ENCODE peak calls at places on chromosomes 13 and 19, in seven cellular contexts. U, X, O, V, S, P and Y are unnamed samples.

GRCh38 chr19:44912854-44913253 is 1.6 kb upstream of the APOC1 start:
- DNase-seq in O (no peak), P (no peak), X (peak), U (no peak), S (no peak), V (no peak), Y (no peak)

GRCh38 chr13:41064493-41064892 is 3.2 kb downstream of the WBP4 start:
- DNase-seq in X (no peak), V (no peak), P (no peak), S (no peak), O (peak), U (peak), Y (no peak)

GRCh38 chr19:49887037-49887652 is 9.5 kb downstream of the IL4I1 start:
- DNase-seq in U (no peak), O (no peak), S (no peak), V (no peak), P (no peak), X (no peak), Y (no peak)

GRCh38 chr13:37985281-37985680 is 115.7 kb upstream of the TRPC4 start:
- DNase-seq in P (no peak), O (no peak), V (no peak), U (no peak), S (no peak), X (no peak), Y (no peak)

GRCh38 chr19:370641-371330 is 26.2 kb upstream of the MIER2 start:
- DNase-seq in O (no peak), U (no peak), V (no peak), X (no peak), S (no peak), P (no peak), Y (no peak)

GRCh38 chr19:49119411-49120324 is at the start of gene PPFIA3:
- DNase-seq in O (peak), V (peak), U (peak), X (peak), S (peak), P (peak), Y (no peak)

GRCh38 chr13:49495783-49496762 is at the start of gene PHF11:
- DNase-seq in S (peak), U (peak), X (peak), O (peak), V (peak), P (peak), Y (peak)

GRCh38 chr13:40137400-40137799 is 481.9 kb downstream of the COG6 start:
- DNase-seq in O (no peak), S (no peak), V (peak), U (no peak), X (no peak), P (no peak), Y (no peak)

GRCh38 chr19:41575998-41576397 is at the start of gene CEACAM21:
- DNase-seq in S (no peak), X (peak), U (no peak), V (no peak), P (no peak), O (no peak), Y (peak)

GRCh38 chr13:98961204-98962105 is 16.4 kb downstream of the DOCK9 start:
- DNase-seq in S (no peak), X (no peak), V (no peak), O (peak), P (no peak), U (no peak), Y (no peak)

GRCh38 chr13:47628666-47629065 is 372.4 kb downstream of the SUCLA2 start:
- DNase-seq in P (no peak), U (peak), S (no peak), O (peak), X (no peak), V (no peak), Y (no peak)

GRCh38 chr13:85434927-85435326 is 364.3 kb downstream of the SLITRK6 start:
- DNase-seq in U (no peak), S (no peak), P (no peak), O (no peak), V (no peak), X (no peak), Y (no peak)

GRCh38 chr19:54541712-54542111 is 31.9 kb upstream of the LILRA2 start:
- DNase-seq in O (no peak), V (no peak), P (no peak), S (no peak), U (no peak), X (no peak), Y (no peak)

GRCh38 chr19:1027953-1028902 is 1.8 kb downstream of the CNN2 start:
- DNase-seq in X (peak), P (no peak), U (peak), V (no peak), S (peak), O (peak), Y (no peak)

GRCh38 chr13:110156186-110157065 is 150.5 kb downstream of the COL4A1 start:
- DNase-seq in P (no peak), U (peak), X (no peak), O (no peak), V (no peak), S (no peak), Y (no peak)

GRCh38 chr13:92103673-92104296 is 705.4 kb downstream of the GPC5 start:
- DNase-seq in S (peak), X (no peak), O (no peak), U (peak), P (peak), V (no peak), Y (no peak)

GRCh38 chr19:53552001-53552721 is 14.2 kb downstream of the ZNF331 start:
- DNase-seq in P (no peak), O (no peak), U (no peak), S (no peak), X (no peak), V (no peak), Y (no peak)

GRCh38 chr13:98368019-98368418 is 190.9 kb upstream of the RNF113B start:
- DNase-seq in V (no peak), P (no peak), S (no peak), X (no peak), O (no peak), U (peak), Y (no peak)

GRCh38 chr19:15378529-15379082 is 981 bp downstream of the AKAP8 start:
- DNase-seq in P (peak), S (peak), O (peak), X (peak), U (peak), V (no peak), Y (no peak)

GRCh38 chr13:99172951-99173350 is 27.7 kb upstream of the UBAC2 start:
- DNase-seq in X (no peak), O (no peak), U (no peak), V (no peak), P (no peak), S (no peak), Y (no peak)

GRCh38 chr19:38057954-38058690 is 151.1 kb downstream of the SIPA1L3 start:
- DNase-seq in V (no peak), S (no peak), U (no peak), O (no peak), X (no peak), P (no peak), Y (no peak)

GRCh38 chr13:77028202-77028601 is 1.2 kb upstream of the FBXL3 start:
- DNase-seq in U (peak), X (no peak), O (peak), V (no peak), S (peak), P (peak), Y (no peak)

GRCh38 chr13:50788551-50788950 is 54.9 kb downstream of the DLEU7 start:
- DNase-seq in S (no peak), O (peak), U (peak), V (no peak), P (no peak), X (no peak), Y (no peak)

GRCh38 chr13:86446311-86446710 is 647.1 kb upstream of the SLITRK6 start:
- DNase-seq in P (peak), S (peak), U (peak), X (no peak), O (no peak), V (no peak), Y (no peak)

GRCh38 chr19:4972509-4973230 is 3.8 kb downstream of the KDM4B start:
- DNase-seq in S (no peak), X (no peak), P (no peak), V (no peak), O (peak), U (peak), Y (no peak)

GRCh38 chr13:51002736-51003135 is 93.1 kb downstream of the RNASEH2B start:
- DNase-seq in S (no peak), X (no peak), P (no peak), U (no peak), V (no peak), O (no peak), Y (no peak)

GRCh38 chr13:20127563-20128458 is 33.0 kb downstream of the GJA3 start:
- DNase-seq in P (peak), U (peak), X (peak), S (peak), V (peak), O (peak), Y (no peak)

GRCh38 chr13:108154421-108154858 is 60.9 kb downstream of the LIG4 start:
- DNase-seq in O (no peak), X (peak), U (peak), P (no peak), V (no peak), S (peak), Y (no peak)

GRCh38 chr19:49776371-49776764 is 9.6 kb downstream of the AP2A1 start:
- DNase-seq in V (no peak), P (no peak), S (no peak), U (no peak), X (no peak), O (no peak), Y (no peak)

GRCh38 chr13:100102042-100102441 is 13.1 kb downstream of the PCCA start:
- DNase-seq in U (peak), P (no peak), X (no peak), S (no peak), V (no peak), O (no peak), Y (no peak)

GRCh38 chr19:12821761-12822160 is 12.6 kb downstream of the RTBDN start:
- DNase-seq in V (no peak), X (no peak), O (no peak), P (no peak), U (no peak), S (no peak), Y (no peak)

GRCh38 chr19:41709951-41710645 is 1.7 kb downstream of the CEACAM5 start:
- DNase-seq in O (no peak), P (no peak), S (no peak), U (no peak), X (no peak), V (no peak), Y (no peak)

GRCh38 chr19:33797821-33798633 is 1.4 kb downstream of the KCTD15 start:
- DNase-seq in X (no peak), V (no peak), S (peak), P (peak), O (peak), U (peak), Y (no peak)

GRCh38 chr13:96984061-96984508 is 10.2 kb downstream of the OXGR1 start:
- DNase-seq in X (peak), V (no peak), P (no peak), O (no peak), S (peak), U (no peak), Y (no peak)

GRCh38 chr19:8321760-8322637 is 703 bp downstream of the RPS28 start:
- DNase-seq in O (no peak), V (no peak), P (no peak), S (no peak), U (no peak), X (peak), Y (no peak)

GRCh38 chr13:21176982-21177284 is 475 bp downstream of the MRPL57 start:
- DNase-seq in S (no peak), O (no peak), U (no peak), V (no peak), X (no peak), P (no peak), Y (no peak)

GRCh38 chr13:109422163-109422562 is 364.2 kb downstream of the IRS2 start:
- DNase-seq in V (no peak), P (no peak), X (no peak), S (no peak), O (no peak), U (no peak), Y (peak)